ENCODE peak calls at places on chromosomes 11 and 22, in five cellular contexts. One of them, this sample, is unnamed.

GRCh38 chr11:116294630-116295029 is 478.2 kb downstream of the BUD13 start:
- DNase-seq in HCT116: no peak
- DNase-seq in H1: no peak
- DNase-seq in GM12878: no peak
- DNase-seq in K562: no peak
- DNase-seq in this sample: peak

GRCh38 chr11:17736921-17737817 is 2.6 kb downstream of the KCNC1 start:
- DNase-seq in HCT116: no peak
- DNase-seq in H1: no peak
- DNase-seq in GM12878: no peak
- DNase-seq in K562: no peak
- DNase-seq in this sample: no peak

GRCh38 chr22:29275819-29276565 is 7.9 kb downstream of the EWSR1 start:
- DNase-seq in HCT116: no peak
- DNase-seq in H1: no peak
- DNase-seq in GM12878: no peak
- DNase-seq in K562: no peak
- DNase-seq in this sample: no peak

GRCh38 chr22:47854680-47855079 is 1092.2 kb downstream of the TBC1D22A start:
- DNase-seq in HCT116: no peak
- DNase-seq in H1: no peak
- DNase-seq in GM12878: no peak
- DNase-seq in K562: no peak
- DNase-seq in this sample: no peak

GRCh38 chr22:47040486-47041145 is 278.2 kb downstream of the TBC1D22A start:
- DNase-seq in HCT116: no peak
- DNase-seq in H1: no peak
- DNase-seq in GM12878: no peak
- DNase-seq in K562: no peak
- DNase-seq in this sample: no peak

GRCh38 chr11:44005076-44005800 is 42.5 kb upstream of the ACCSL start:
- DNase-seq in HCT116: no peak
- DNase-seq in H1: no peak
- DNase-seq in GM12878: no peak
- DNase-seq in K562: no peak
- DNase-seq in this sample: no peak

GRCh38 chr22:44444341-44445306 is 53.4 kb downstream of the RTL6 start:
- DNase-seq in HCT116: no peak
- DNase-seq in H1: peak
- DNase-seq in GM12878: no peak
- DNase-seq in K562: no peak
- DNase-seq in this sample: no peak

GRCh38 chr11:3171931-3172560 is 6.9 kb upstream of the OSBPL5 start:
- DNase-seq in HCT116: no peak
- DNase-seq in H1: no peak
- DNase-seq in GM12878: no peak
- DNase-seq in K562: no peak
- DNase-seq in this sample: no peak

GRCh38 chr11:58625086-58625485 is 2.6 kb downstream of the CNTF start:
- DNase-seq in HCT116: no peak
- DNase-seq in H1: no peak
- DNase-seq in GM12878: no peak
- DNase-seq in K562: no peak
- DNase-seq in this sample: no peak

GRCh38 chr22:37564111-37564711 is 3.9 kb downstream of the CDC42EP1 start:
- DNase-seq in HCT116: no peak
- DNase-seq in H1: no peak
- DNase-seq in GM12878: no peak
- DNase-seq in K562: no peak
- DNase-seq in this sample: no peak

GRCh38 chr11:81005595-81005994 is 1564.8 kb upstream of the TENM4 start:
- DNase-seq in HCT116: no peak
- DNase-seq in H1: no peak
- DNase-seq in GM12878: no peak
- DNase-seq in K562: no peak
- DNase-seq in this sample: no peak

GRCh38 chr11:125494987-125495725 is 909 bp downstream of the FEZ1 start:
- DNase-seq in HCT116: no peak
- DNase-seq in H1: no peak
- DNase-seq in GM12878: no peak
- DNase-seq in K562: no peak
- DNase-seq in this sample: no peak

GRCh38 chr11:18491924-18492323 is 34.8 kb downstream of the TSG101 start:
- DNase-seq in HCT116: no peak
- DNase-seq in H1: no peak
- DNase-seq in GM12878: no peak
- DNase-seq in K562: no peak
- DNase-seq in this sample: no peak

GRCh38 chr22:17098379-17098819 is 13.6 kb downstream of the IL17RA start:
- DNase-seq in HCT116: no peak
- DNase-seq in H1: no peak
- DNase-seq in GM12878: no peak
- DNase-seq in K562: no peak
- DNase-seq in this sample: no peak

GRCh38 chr22:47715866-47716578 is 953.6 kb downstream of the TBC1D22A start:
- DNase-seq in HCT116: no peak
- DNase-seq in H1: no peak
- DNase-seq in GM12878: no peak
- DNase-seq in K562: peak
- DNase-seq in this sample: no peak

GRCh38 chr22:30033891-30034290 is 46.4 kb upstream of the HORMAD2 start:
- DNase-seq in HCT116: no peak
- DNase-seq in H1: no peak
- DNase-seq in GM12878: no peak
- DNase-seq in K562: no peak
- DNase-seq in this sample: no peak

GRCh38 chr11:117426297-117426685 is 98.6 kb downstream of the CEP164 start:
- DNase-seq in HCT116: peak
- DNase-seq in H1: peak
- DNase-seq in GM12878: no peak
- DNase-seq in K562: peak
- DNase-seq in this sample: peak

GRCh38 chr11:67071420-67072284 is 15.0 kb downstream of the RHOD start:
- DNase-seq in HCT116: no peak
- DNase-seq in H1: peak
- DNase-seq in GM12878: no peak
- DNase-seq in K562: peak
- DNase-seq in this sample: peak

GRCh38 chr11:47171057-47171838 is 5.4 kb downstream of the ARFGAP2 start:
- DNase-seq in HCT116: no peak
- DNase-seq in H1: no peak
- DNase-seq in GM12878: no peak
- DNase-seq in K562: no peak
- DNase-seq in this sample: no peak

GRCh38 chr11:46170797-46171196 is 49.5 kb upstream of the PHF21A start:
- DNase-seq in HCT116: no peak
- DNase-seq in H1: no peak
- DNase-seq in GM12878: no peak
- DNase-seq in K562: no peak
- DNase-seq in this sample: no peak

GRCh38 chr11:116499396-116500001 is 273.3 kb downstream of the BUD13 start:
- DNase-seq in HCT116: peak
- DNase-seq in H1: peak
- DNase-seq in GM12878: no peak
- DNase-seq in K562: peak
- DNase-seq in this sample: peak

GRCh38 chr11:66068923-66069714 is 953 bp upstream of the PACS1 start:
- DNase-seq in HCT116: no peak
- DNase-seq in H1: no peak
- DNase-seq in GM12878: no peak
- DNase-seq in K562: no peak
- DNase-seq in this sample: peak

GRCh38 chr11:69938206-69938605 is 119.0 kb upstream of the FGF3 start:
- DNase-seq in HCT116: no peak
- DNase-seq in H1: no peak
- DNase-seq in GM12878: no peak
- DNase-seq in K562: no peak
- DNase-seq in this sample: no peak

GRCh38 chr22:36194971-36195370 is 6.6 kb downstream of the APOL4 start:
- DNase-seq in HCT116: peak
- DNase-seq in H1: peak
- DNase-seq in GM12878: no peak
- DNase-seq in K562: peak
- DNase-seq in this sample: peak

GRCh38 chr22:29224121-29224858 is 18.6 kb downstream of the EMID1 start:
- DNase-seq in HCT116: no peak
- DNase-seq in H1: no peak
- DNase-seq in GM12878: no peak
- DNase-seq in K562: no peak
- DNase-seq in this sample: no peak

GRCh38 chr22:46465348-46465725 is 72.1 kb downstream of the CELSR1 start:
- DNase-seq in HCT116: no peak
- DNase-seq in H1: no peak
- DNase-seq in GM12878: no peak
- DNase-seq in K562: no peak
- DNase-seq in this sample: no peak

GRCh38 chr22:23225724-23226496 is 45.6 kb downstream of the BCR start:
- DNase-seq in HCT116: no peak
- DNase-seq in H1: no peak
- DNase-seq in GM12878: no peak
- DNase-seq in K562: peak
- DNase-seq in this sample: no peak

GRCh38 chr11:26268980-26269660 is 62.8 kb upstream of the ANO3 start:
- DNase-seq in HCT116: no peak
- DNase-seq in H1: no peak
- DNase-seq in GM12878: no peak
- DNase-seq in K562: no peak
- DNase-seq in this sample: no peak

GRCh38 chr11:2882681-2883110 is 2.9 kb downstream of the CDKN1C start:
- DNase-seq in HCT116: no peak
- DNase-seq in H1: no peak
- DNase-seq in GM12878: no peak
- DNase-seq in K562: no peak
- DNase-seq in this sample: no peak

GRCh38 chr11:71356904-71357303 is 91.3 kb downstream of the DHCR7 start:
- DNase-seq in HCT116: no peak
- DNase-seq in H1: no peak
- DNase-seq in GM12878: no peak
- DNase-seq in K562: no peak
- DNase-seq in this sample: no peak

DNA sequence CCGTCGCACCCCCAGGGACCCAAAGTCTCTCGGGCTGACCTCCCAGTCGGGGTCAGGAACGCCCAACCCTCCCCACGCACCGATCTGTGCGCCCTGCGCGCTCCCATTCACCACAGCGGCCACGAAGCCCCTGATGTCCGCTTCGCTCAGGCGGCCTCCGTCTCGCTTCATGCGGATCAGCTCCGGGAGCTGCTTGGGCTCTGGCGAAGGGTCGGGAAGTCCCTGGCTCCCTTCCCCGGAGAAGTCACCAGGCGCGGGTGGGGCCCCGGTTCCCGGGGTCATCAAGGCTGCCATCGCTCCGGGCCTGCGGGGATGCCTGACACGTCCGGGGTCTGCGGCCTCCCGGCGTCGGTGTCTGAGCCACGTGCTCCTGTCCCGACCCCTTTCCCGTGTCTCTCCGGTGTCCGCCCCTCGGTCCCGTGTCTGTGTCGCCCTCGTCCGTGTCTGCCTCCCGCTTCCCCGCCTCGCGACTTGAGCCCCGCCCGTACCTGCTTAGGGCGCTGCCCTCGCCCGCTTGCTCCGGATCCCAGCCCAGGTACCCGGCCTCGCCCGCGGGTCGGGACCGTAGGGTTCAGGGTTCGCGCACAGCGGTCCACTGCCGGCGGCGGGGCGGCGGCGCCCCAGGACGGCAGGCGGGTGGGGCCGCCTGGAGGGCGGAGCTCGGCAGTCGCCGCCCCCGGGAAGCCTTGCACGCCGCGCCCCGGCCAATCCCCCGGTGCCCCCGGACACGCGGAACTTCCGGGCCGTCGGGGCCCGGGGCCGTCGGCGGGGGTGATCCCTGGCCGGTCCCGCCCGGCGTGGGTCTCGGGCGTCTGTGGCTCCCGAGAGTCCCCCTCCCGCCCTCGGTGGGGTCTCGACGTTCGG is at the start of gene TYMP:
- DNase-seq in HCT116: no peak
- DNase-seq in H1: no peak
- DNase-seq in GM12878: no peak
- DNase-seq in K562: no peak
- DNase-seq in this sample: peak
- TF ChIP-seq SRF in HCT116: no peak
- TF ChIP-seq SRF in H1: no peak
- TF ChIP-seq SRF in GM12878: no peak
- TF ChIP-seq SRF in K562: no peak
- TF ChIP-seq SRF in this sample: no peak

DNA sequence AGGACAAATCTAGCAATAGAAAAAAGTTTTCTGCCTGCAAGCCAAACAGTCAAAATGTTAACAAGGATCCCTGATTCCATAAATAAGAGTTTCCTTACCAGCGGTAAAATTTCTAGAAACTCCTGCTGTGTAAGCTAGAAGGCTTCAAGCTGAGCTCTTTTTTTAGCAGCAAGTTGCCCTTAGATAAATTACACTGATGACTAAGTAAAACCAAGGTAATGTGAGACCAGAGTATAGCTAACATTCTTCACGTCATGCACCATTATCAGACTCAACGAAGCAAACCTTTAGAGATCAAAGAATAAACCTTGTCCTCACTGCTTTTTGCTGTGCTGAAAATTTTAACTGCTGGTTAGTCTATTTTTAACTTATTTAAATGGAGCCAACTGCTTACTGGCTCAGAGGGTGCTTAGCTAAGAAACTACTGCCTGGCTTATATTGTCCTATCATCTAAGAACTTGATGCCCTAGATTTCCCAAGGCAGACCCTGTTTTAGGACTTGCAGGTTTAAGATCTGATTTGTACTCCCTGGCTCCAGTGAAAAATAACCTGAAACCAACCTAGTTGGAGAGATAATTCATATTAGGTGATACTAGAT is 900.7 kb downstream of the JRKL start:
- DNase-seq in HCT116: no peak
- DNase-seq in H1: no peak
- DNase-seq in GM12878: no peak
- DNase-seq in K562: no peak
- DNase-seq in this sample: no peak
- TF ChIP-seq SRF in HCT116: no peak
- TF ChIP-seq SRF in H1: no peak
- TF ChIP-seq SRF in GM12878: no peak
- TF ChIP-seq SRF in K562: no peak
- TF ChIP-seq SRF in this sample: no peak

GRCh38 chr11:79506734-79507344 is 66.0 kb upstream of the TENM4 start:
- DNase-seq in HCT116: no peak
- DNase-seq in H1: no peak
- DNase-seq in GM12878: no peak
- DNase-seq in K562: no peak
- DNase-seq in this sample: no peak
- TF ChIP-seq SRF in HCT116: no peak
- TF ChIP-seq SRF in H1: no peak
- TF ChIP-seq SRF in GM12878: no peak
- TF ChIP-seq SRF in K562: no peak
- TF ChIP-seq SRF in this sample: no peak

DNA sequence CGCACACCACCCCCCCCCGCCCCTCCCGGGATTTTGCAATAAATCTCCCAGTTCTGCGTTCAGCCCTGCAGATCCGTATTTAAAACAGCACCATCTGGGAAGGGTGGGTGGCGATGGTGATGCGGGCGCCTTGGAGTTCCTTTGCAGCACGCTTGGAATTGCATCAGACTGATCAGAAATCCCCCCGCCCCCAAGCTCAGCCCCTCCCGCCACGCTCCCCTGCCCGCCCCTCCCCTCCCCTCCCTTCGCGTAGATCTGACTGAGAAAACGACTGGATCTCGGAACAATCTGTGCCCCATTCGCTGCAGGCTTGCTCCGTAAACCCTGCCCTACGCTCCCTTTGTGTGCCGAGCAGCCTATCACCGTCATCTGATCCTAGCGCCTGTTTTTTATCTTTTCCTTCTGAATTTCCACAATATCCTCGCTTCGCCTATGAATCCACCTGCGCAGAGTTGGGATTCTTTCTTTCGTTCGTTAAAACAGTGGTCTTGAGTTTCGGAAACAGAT is 18.1 kb upstream of the BDNF start:
- DNase-seq in HCT116: peak
- DNase-seq in H1: no peak
- DNase-seq in GM12878: no peak
- DNase-seq in K562: no peak
- DNase-seq in this sample: no peak
- TF ChIP-seq SRF in HCT116: no peak
- TF ChIP-seq SRF in H1: no peak
- TF ChIP-seq SRF in GM12878: no peak
- TF ChIP-seq SRF in K562: no peak
- TF ChIP-seq SRF in this sample: no peak